ENCODE peak calls at places on chromosomes 3 and 15, in seven cellular contexts. One of them, this sample, is unnamed.

GRCh38 chr3:151395806-151396205 is 11.3 kb upstream of the P2RY12 start:
- DNase-seq in HepG2: no peak
- DNase-seq in right cardiac atrium: no peak
- DNase-seq in AG04450: no peak
- DNase-seq in BJ: peak; percentile 25
- DNase-seq in epithelial cell of esophagus: peak; percentile 94
- DNase-seq in mucosa of descending colon: no peak
- DNase-seq in this sample: no peak

GRCh38 chr3:123383101-123384053 is 65.5 kb downstream of the ADCY5 start:
- DNase-seq in HepG2: no peak
- DNase-seq in right cardiac atrium: peak; percentile 44
- DNase-seq in AG04450: no peak
- DNase-seq in BJ: peak; percentile 26
- DNase-seq in epithelial cell of esophagus: no peak
- DNase-seq in mucosa of descending colon: no peak
- DNase-seq in this sample: peak; percentile 51

GRCh38 chr3:66253790-66254620 is 33.2 kb downstream of the SLC25A26 start:
- DNase-seq in HepG2: peak; percentile 23
- DNase-seq in right cardiac atrium: no peak
- DNase-seq in AG04450: no peak
- DNase-seq in BJ: no peak
- DNase-seq in epithelial cell of esophagus: peak; percentile 56
- DNase-seq in mucosa of descending colon: no peak
- DNase-seq in this sample: no peak

GRCh38 chr3:64187065-64187959 is 38.0 kb downstream of the PRICKLE2 start:
- DNase-seq in HepG2: peak; percentile 64
- DNase-seq in right cardiac atrium: peak; percentile 68
- DNase-seq in AG04450: peak; percentile 95
- DNase-seq in BJ: peak; percentile 98
- DNase-seq in epithelial cell of esophagus: peak; percentile 99
- DNase-seq in mucosa of descending colon: peak; percentile 37
- DNase-seq in this sample: peak; percentile 83

GRCh38 chr3:133746722-133747086 is 511 bp downstream of the TF start:
- DNase-seq in HepG2: no peak
- DNase-seq in right cardiac atrium: peak; percentile 24
- DNase-seq in AG04450: no peak
- DNase-seq in BJ: no peak
- DNase-seq in epithelial cell of esophagus: no peak
- DNase-seq in mucosa of descending colon: no peak
- DNase-seq in this sample: no peak

GRCh38 chr3:158789592-158789991 is 12.3 kb upstream of the MFSD1 start:
- DNase-seq in HepG2: peak; percentile 43
- DNase-seq in right cardiac atrium: no peak
- DNase-seq in AG04450: no peak
- DNase-seq in BJ: no peak
- DNase-seq in epithelial cell of esophagus: peak; percentile 62
- DNase-seq in mucosa of descending colon: no peak
- DNase-seq in this sample: no peak

GRCh38 chr3:126848991-126849390 is 133.9 kb upstream of the PLXNA1 start:
- DNase-seq in HepG2: no peak
- DNase-seq in right cardiac atrium: no peak
- DNase-seq in AG04450: no peak
- DNase-seq in BJ: no peak
- DNase-seq in epithelial cell of esophagus: no peak
- DNase-seq in mucosa of descending colon: no peak
- DNase-seq in this sample: no peak

GRCh38 chr3:29977360-29977759 is 629.0 kb upstream of the TGFBR2 start:
- DNase-seq in HepG2: no peak
- DNase-seq in right cardiac atrium: no peak
- DNase-seq in AG04450: no peak
- DNase-seq in BJ: no peak
- DNase-seq in epithelial cell of esophagus: no peak
- DNase-seq in mucosa of descending colon: no peak
- DNase-seq in this sample: no peak

GRCh38 chr3:172383306-172383796 is 64.9 kb downstream of the GHSR start:
- DNase-seq in HepG2: no peak
- DNase-seq in right cardiac atrium: no peak
- DNase-seq in AG04450: no peak
- DNase-seq in BJ: no peak
- DNase-seq in epithelial cell of esophagus: peak; percentile 70
- DNase-seq in mucosa of descending colon: no peak
- DNase-seq in this sample: no peak

GRCh38 chr3:129626744-129627349 is 20.4 kb upstream of the PLXND1 start:
- DNase-seq in HepG2: peak; percentile 90
- DNase-seq in right cardiac atrium: peak; percentile 98
- DNase-seq in AG04450: no peak
- DNase-seq in BJ: no peak
- DNase-seq in epithelial cell of esophagus: peak; percentile 67
- DNase-seq in mucosa of descending colon: peak; percentile 96
- DNase-seq in this sample: peak; percentile 91

GRCh38 chr3:52891615-52892081 is 5.7 kb downstream of the STIMATE start:
- DNase-seq in HepG2: peak; percentile 66
- DNase-seq in right cardiac atrium: no peak
- DNase-seq in AG04450: peak; percentile 29
- DNase-seq in BJ: peak; percentile 62
- DNase-seq in epithelial cell of esophagus: peak; percentile 28
- DNase-seq in mucosa of descending colon: no peak
- DNase-seq in this sample: no peak

GRCh38 chr3:8853081-8853480 is 83.7 kb upstream of the OXTR start:
- DNase-seq in HepG2: no peak
- DNase-seq in right cardiac atrium: peak; percentile 23
- DNase-seq in AG04450: no peak
- DNase-seq in BJ: no peak
- DNase-seq in epithelial cell of esophagus: no peak
- DNase-seq in mucosa of descending colon: no peak
- DNase-seq in this sample: no peak

GRCh38 chr3:48318831-48319512 is 14.5 kb downstream of the SPINK8 start:
- DNase-seq in HepG2: no peak
- DNase-seq in right cardiac atrium: no peak
- DNase-seq in AG04450: no peak
- DNase-seq in BJ: no peak
- DNase-seq in epithelial cell of esophagus: no peak
- DNase-seq in mucosa of descending colon: no peak
- DNase-seq in this sample: no peak

GRCh38 chr15:67782592-67782991 is 42.7 kb upstream of the SKOR1 start:
- DNase-seq in HepG2: no peak
- DNase-seq in right cardiac atrium: no peak
- DNase-seq in AG04450: no peak
- DNase-seq in BJ: no peak
- DNase-seq in epithelial cell of esophagus: no peak
- DNase-seq in mucosa of descending colon: no peak
- DNase-seq in this sample: no peak

GRCh38 chr15:67784057-67784781 is 41.1 kb upstream of the SKOR1 start:
- DNase-seq in HepG2: no peak
- DNase-seq in right cardiac atrium: no peak
- DNase-seq in AG04450: no peak
- DNase-seq in BJ: no peak
- DNase-seq in epithelial cell of esophagus: no peak
- DNase-seq in mucosa of descending colon: peak; percentile 38
- DNase-seq in this sample: no peak

GRCh38 chr15:67781907-67782559 is 43.3 kb upstream of the SKOR1 start:
- DNase-seq in HepG2: no peak
- DNase-seq in right cardiac atrium: no peak
- DNase-seq in AG04450: no peak
- DNase-seq in BJ: no peak
- DNase-seq in epithelial cell of esophagus: no peak
- DNase-seq in mucosa of descending colon: no peak
- DNase-seq in this sample: no peak

GRCh38 chr15:67784856-67785430 is 40.4 kb upstream of the SKOR1 start:
- DNase-seq in HepG2: no peak
- DNase-seq in right cardiac atrium: no peak
- DNase-seq in AG04450: no peak
- DNase-seq in BJ: no peak
- DNase-seq in epithelial cell of esophagus: no peak
- DNase-seq in mucosa of descending colon: no peak
- DNase-seq in this sample: no peak

DNA sequence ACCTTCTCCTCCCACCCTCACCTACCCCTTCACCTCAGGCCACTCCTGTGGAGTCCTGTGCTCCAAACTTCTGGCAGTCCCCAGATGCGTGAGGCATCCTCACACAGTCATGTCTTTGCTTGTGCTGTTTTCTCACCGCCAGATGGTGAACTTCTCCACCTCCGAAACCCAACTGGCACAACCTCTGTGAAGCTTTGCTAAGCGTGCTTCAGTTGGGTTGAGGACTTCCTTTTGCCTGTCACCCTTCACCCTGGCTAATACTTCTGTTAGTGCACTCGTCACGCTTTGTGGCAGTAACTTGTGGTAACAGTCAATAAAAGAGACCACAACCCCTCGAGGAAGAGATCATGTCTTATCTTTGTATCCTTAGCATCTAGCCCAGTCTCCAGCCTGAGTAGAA is 42.0 kb upstream of the SKOR1 start:
- DNase-seq in HepG2: no peak
- DNase-seq in right cardiac atrium: no peak
- DNase-seq in AG04450: no peak
- DNase-seq in BJ: no peak
- DNase-seq in epithelial cell of esophagus: no peak
- DNase-seq in mucosa of descending colon: no peak
- DNase-seq in this sample: no peak
- H3K4me3 ChIP-seq in HepG2: no peak overlapping the region
- H3K4me3 ChIP-seq in right cardiac atrium: no peak overlapping the region
- H3K4me3 ChIP-seq in AG04450: no peak overlapping the region
- H3K4me3 ChIP-seq in BJ: no peak overlapping the region
- H3K4me3 ChIP-seq in epithelial cell of esophagus: no peak overlapping the region
- H3K4me3 ChIP-seq in mucosa of descending colon: no peak overlapping the region
- H3K4me3 ChIP-seq in this sample: no peak overlapping the region

GRCh38 chr15:57388199-57388863 is 12.0 kb downstream of the CGNL1 start:
- DNase-seq in HepG2: no peak
- DNase-seq in right cardiac atrium: no peak
- DNase-seq in AG04450: no peak
- DNase-seq in BJ: no peak
- DNase-seq in epithelial cell of esophagus: no peak
- DNase-seq in mucosa of descending colon: no peak
- DNase-seq in this sample: peak; percentile 39
- H3K4me3 ChIP-seq in HepG2: no peak overlapping the region
- H3K4me3 ChIP-seq in right cardiac atrium: no peak overlapping the region
- H3K4me3 ChIP-seq in AG04450: no peak overlapping the region
- H3K4me3 ChIP-seq in BJ: no peak overlapping the region
- H3K4me3 ChIP-seq in epithelial cell of esophagus: no peak overlapping the region
- H3K4me3 ChIP-seq in mucosa of descending colon: no peak overlapping the region
- H3K4me3 ChIP-seq in this sample: no peak overlapping the region

DNA sequence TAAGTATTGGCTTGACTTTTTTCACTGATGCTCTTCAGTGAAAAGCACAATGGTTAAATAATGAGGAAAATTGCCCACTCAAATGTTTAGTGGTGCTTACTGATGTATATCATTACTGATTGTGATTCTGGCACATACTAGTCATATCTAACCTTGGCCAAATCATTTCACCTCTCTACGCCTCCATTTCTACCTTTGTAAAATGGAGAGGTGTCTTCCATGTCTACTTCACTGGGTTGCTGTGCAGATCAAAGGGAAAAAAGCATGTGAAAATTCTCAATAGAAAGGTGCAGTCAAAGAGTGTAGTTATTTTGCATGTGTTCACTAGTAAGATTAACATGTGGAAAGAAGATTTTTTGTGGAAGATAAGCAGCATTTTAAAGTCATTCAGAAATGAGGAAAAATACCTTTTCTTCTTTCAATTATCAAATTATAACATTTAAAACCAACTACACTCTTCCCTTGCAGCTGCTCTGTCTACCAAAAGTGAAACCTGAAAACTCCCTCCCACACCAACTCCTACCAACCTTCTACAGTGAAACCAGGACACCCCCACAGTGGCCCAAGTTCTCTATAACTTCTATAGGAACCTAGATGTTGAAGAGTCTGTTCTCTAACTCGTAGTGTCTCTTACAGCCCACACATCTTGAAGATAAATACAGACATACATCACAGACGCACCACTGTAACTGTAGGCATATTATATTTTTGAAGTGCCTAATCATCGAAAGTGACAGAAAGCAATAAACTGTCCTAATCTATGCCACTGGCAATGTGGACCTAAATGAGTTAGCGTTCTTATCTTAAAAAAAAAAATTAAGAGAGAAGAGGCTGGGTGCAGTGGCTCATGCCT is 1.4 kb downstream of the CD200R1 start:
- DNase-seq in HepG2: no peak
- DNase-seq in right cardiac atrium: no peak
- DNase-seq in AG04450: no peak
- DNase-seq in BJ: no peak
- DNase-seq in epithelial cell of esophagus: no peak
- DNase-seq in mucosa of descending colon: no peak
- DNase-seq in this sample: no peak
- H3K4me3 ChIP-seq in HepG2: no peak overlapping the region
- H3K4me3 ChIP-seq in right cardiac atrium: peak overlapping the region; percentile 23
- H3K4me3 ChIP-seq in AG04450: no peak overlapping the region
- H3K4me3 ChIP-seq in BJ: no peak overlapping the region
- H3K4me3 ChIP-seq in epithelial cell of esophagus: no peak overlapping the region
- H3K4me3 ChIP-seq in mucosa of descending colon: no peak overlapping the region
- H3K4me3 ChIP-seq in this sample: no peak overlapping the region

GRCh38 chr3:115108614-115109013 is 38.5 kb downstream of the ZBTB20 start:
- DNase-seq in HepG2: no peak
- DNase-seq in right cardiac atrium: no peak
- DNase-seq in AG04450: no peak
- DNase-seq in BJ: no peak
- DNase-seq in epithelial cell of esophagus: peak; percentile 4
- DNase-seq in mucosa of descending colon: no peak
- DNase-seq in this sample: no peak
- H3K4me3 ChIP-seq in HepG2: no peak overlapping the region
- H3K4me3 ChIP-seq in right cardiac atrium: no peak overlapping the region
- H3K4me3 ChIP-seq in AG04450: no peak overlapping the region
- H3K4me3 ChIP-seq in BJ: no peak overlapping the region
- H3K4me3 ChIP-seq in epithelial cell of esophagus: no peak overlapping the region
- H3K4me3 ChIP-seq in mucosa of descending colon: no peak overlapping the region
- H3K4me3 ChIP-seq in this sample: no peak overlapping the region